ENCODE peak calls at places on chromosomes 5 and 9, in six cellular contexts. B, R, G, Q, F and M are unnamed samples.

GRCh38 chr5:87418506-87418905 is 5.8 kb upstream of the CCNH start:
- DNase-seq in B (no peak), F (no peak), Q (no peak), G (no peak), R (no peak), M (no peak)

GRCh38 chr5:138033916-138034315 is 1.0 kb upstream of the FAM13B start:
- DNase-seq in F (no peak), B (no peak), G (no peak), Q (no peak), R (no peak), M (no peak)

GRCh38 chr5:90473321-90474234 is 993 bp downstream of the MBLAC2 start:
- DNase-seq in R (no peak), F (no peak), G (peak; percentile 71), Q (peak; percentile 28), B (peak; percentile 57), M (peak; percentile 4)

GRCh38 chr9:37066139-37066725 is 32.2 kb upstream of the PAX5 start:
- DNase-seq in B (no peak), F (no peak), Q (no peak), R (no peak), G (no peak), M (no peak)

GRCh38 chr9:130423272-130423671 is 21.5 kb upstream of the ASS1 start:
- DNase-seq in F (no peak), G (no peak), R (no peak), B (peak; percentile 88), Q (no peak), M (no peak)

GRCh38 chr9:134641989-134642384 is 384 bp downstream of the COL5A1 start:
- DNase-seq in G (no peak), B (peak; percentile 57), R (no peak), Q (no peak), F (no peak), M (no peak)

GRCh38 chr5:100846722-100847121 is 56.4 kb downstream of the ST8SIA4 start:
- DNase-seq in Q (no peak), R (no peak), B (no peak), F (no peak), G (no peak), M (no peak)

GRCh38 chr5:55030676-55031445 is 6.8 kb downstream of the GZMK start:
- DNase-seq in G (no peak), Q (no peak), F (no peak), B (no peak), R (no peak), M (no peak)

GRCh38 chr5:73031839-73032238 is 76.0 kb downstream of the FCHO2 start:
- DNase-seq in B (peak; percentile 12), G (no peak), Q (no peak), F (no peak), R (peak; percentile 21), M (peak; percentile 35)

GRCh38 chr5:35151151-35151920 is 79.0 kb downstream of the PRLR start:
- DNase-seq in B (no peak), R (no peak), Q (no peak), G (no peak), F (no peak), M (no peak)

GRCh38 chr5:56264417-56265025 is 31.4 kb upstream of the ANKRD55 start:
- DNase-seq in Q (peak; percentile 59), F (no peak), R (peak; percentile 61), B (peak; percentile 56), G (peak; percentile 67), M (peak; percentile 84)

GRCh38 chr5:150488519-150489357 is 19.2 kb upstream of the NDST1 start:
- DNase-seq in F (no peak), G (no peak), B (no peak), R (no peak), Q (peak; percentile 33), M (no peak)
- TF ChIP-seq JUND in F (no peak), G (no peak), B (no peak), R (no peak), Q (no peak), M (no peak)

GRCh38 chr9:35813434-35814105 is 1.3 kb downstream of the HINT2 start:
- DNase-seq in R (peak; percentile 42), F (no peak), B (peak; percentile 39), G (no peak), Q (peak; percentile 44), M (no peak)
- TF ChIP-seq JUND in R (no peak), F (no peak), B (no peak), G (no peak), Q (no peak), M (no peak)

GRCh38 chr9:75990181-75990580 is 99.7 kb downstream of the PCSK5 start:
- DNase-seq in Q (no peak), G (no peak), R (no peak), F (no peak), B (no peak), M (no peak)

GRCh38 chr9:75992480-75993206 is 102.2 kb downstream of the PCSK5 start:
- DNase-seq in F (no peak), R (no peak), G (no peak), B (no peak), Q (no peak), M (no peak)

GRCh38 chr9:75990905-75991304 is 100.4 kb downstream of the PCSK5 start:
- DNase-seq in G (no peak), B (no peak), R (no peak), F (no peak), Q (no peak), M (no peak)

GRCh38 chr9:75995066-75995465 is 104.6 kb downstream of the PCSK5 start:
- DNase-seq in R (no peak), F (no peak), Q (no peak), G (no peak), B (no peak), M (no peak)

DNA sequence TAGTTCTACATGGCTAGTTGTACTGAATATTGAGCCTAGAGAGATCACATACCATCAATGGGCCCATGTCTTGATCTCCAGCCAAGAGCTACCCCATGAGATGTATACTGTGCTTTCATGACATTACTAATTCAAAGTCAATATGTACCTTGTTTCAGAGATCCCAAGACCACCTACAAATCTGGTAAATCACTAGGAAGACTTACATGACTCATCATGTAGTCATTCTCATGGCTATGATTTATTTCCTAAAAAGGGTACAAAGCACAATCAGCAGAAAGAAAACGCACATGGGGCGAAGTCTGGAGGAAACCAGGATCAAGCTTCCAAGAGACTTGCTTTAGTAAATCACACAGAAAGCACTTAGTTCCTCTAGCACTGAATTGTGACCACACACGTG is 103.0 kb downstream of the PCSK5 start:
- DNase-seq in F (no peak), R (peak; percentile 26), B (no peak), G (no peak), Q (no peak), M (no peak)
- TF ChIP-seq JUND in F (no peak), R (peak; percentile 37), B (no peak), G (no peak), Q (no peak), M (no peak)

GRCh38 chr9:136172412-136173079 is 32.4 kb downstream of the LHX3 start:
- DNase-seq in G (peak; percentile 49), Q (no peak), F (no peak), R (no peak), B (no peak), M (peak; percentile 42)

GRCh38 chr9:136169495-136169894 is 35.4 kb downstream of the LHX3 start:
- DNase-seq in R (no peak), G (no peak), Q (no peak), B (no peak), F (no peak), M (no peak)

GRCh38 chr9:136171801-136172411 is 33.0 kb downstream of the LHX3 start:
- DNase-seq in Q (no peak), F (no peak), R (no peak), B (no peak), G (peak; percentile 65), M (no peak)

GRCh38 chr9:136171009-136171800 is 33.7 kb downstream of the LHX3 start:
- DNase-seq in G (no peak), R (no peak), Q (no peak), F (no peak), B (no peak), M (peak; percentile 37)

DNA sequence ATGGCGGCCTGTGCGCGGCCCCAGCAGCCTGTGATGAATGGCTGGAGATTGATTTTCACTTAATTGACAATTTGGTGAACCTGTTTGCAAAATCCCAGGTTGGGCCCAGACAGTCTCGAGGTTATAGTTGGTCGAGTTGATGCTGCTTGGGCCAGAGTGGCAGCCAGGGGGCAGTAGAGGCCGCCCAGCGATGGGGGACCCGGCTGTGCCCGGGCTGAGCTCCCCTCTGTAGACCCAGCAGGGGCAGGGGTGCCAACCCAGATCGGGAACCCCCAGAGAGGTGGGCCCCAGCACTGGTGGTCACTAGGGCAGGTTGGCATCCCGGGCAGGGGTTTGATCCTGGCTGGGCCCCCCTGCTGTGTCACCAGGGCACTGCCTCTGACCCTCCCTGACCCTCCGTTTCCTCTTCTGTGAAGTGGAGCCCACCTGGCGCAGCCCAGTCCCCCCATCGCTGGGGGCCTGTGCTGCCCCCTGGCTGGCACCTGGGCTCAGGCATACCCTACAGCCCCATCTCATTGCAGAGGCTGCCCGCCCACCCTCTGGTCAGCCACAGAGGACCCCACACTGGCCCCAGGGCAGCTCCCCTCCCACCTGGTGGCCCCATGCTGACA is 34.5 kb downstream of the LHX3 start:
- DNase-seq in G (peak; percentile 92), B (peak; percentile 89), R (no peak), Q (peak; percentile 80), F (no peak), M (peak; percentile 65)
- TF ChIP-seq JUND in G (no peak), B (no peak), R (no peak), Q (no peak), F (no peak), M (no peak)

GRCh38 chr5:37717613-37718431 is 122.0 kb downstream of the GDNF start:
- DNase-seq in B (peak; percentile 26), G (no peak), F (no peak), Q (no peak), R (no peak), M (peak; percentile 91)
- TF ChIP-seq JUND in B (peak; percentile 32), G (no peak), F (no peak), Q (no peak), R (no peak), M (no peak)

GRCh38 chr5:59366784-59367183 is 526.7 kb downstream of the PDE4D start:
- DNase-seq in Q (no peak), G (no peak), R (no peak), B (no peak), F (no peak), M (no peak)

GRCh38 chr5:59368951-59369350 is 524.6 kb downstream of the PDE4D start:
- DNase-seq in F (no peak), B (no peak), R (no peak), Q (no peak), G (no peak), M (no peak)

GRCh38 chr5:59371525-59372138 is 521.9 kb downstream of the PDE4D start:
- DNase-seq in F (no peak), G (no peak), R (no peak), Q (no peak), B (no peak), M (no peak)

DNA sequence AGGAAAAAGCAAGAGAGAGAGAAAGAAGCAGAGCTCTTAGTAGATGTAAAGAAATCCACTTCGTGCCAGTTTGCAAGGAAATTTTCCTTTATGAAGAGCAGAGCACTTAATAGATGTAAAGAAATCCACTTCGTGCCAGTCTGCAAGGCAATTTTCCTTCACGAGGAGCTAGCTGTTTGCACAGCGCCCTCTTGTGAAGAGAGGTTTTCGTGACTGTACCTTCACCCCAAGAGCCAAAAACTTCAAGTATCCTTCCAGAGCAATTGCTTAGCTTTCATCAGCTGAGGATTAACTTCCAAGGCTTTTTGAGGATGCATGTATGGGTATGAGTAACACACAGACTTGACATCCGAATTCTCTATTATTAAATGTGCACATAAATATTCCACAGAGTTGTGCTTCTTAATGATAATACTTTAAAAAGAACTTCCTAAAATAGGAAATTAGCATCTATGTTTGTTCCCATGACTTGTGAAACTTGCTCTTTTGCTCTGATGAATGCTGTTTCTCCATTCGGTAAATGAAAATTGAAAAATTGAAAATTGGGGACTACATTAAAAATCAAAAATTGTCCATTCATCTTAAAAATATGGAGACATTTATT is 525.6 kb downstream of the PDE4D start:
- DNase-seq in F (no peak), B (peak; percentile 39), R (peak; percentile 36), G (no peak), Q (no peak), M (peak; percentile 30)
- TF ChIP-seq JUND in F (no peak), B (no peak), R (no peak), G (no peak), Q (no peak), M (no peak)